ENCODE peak calls at places on chromosomes 5 and 9, in four cellular contexts. T is tibial nerve, Q is PC-3, V is breast epithelium. C is an unnamed sample. For H3K36me3, the result is how much of the 10 kb centered on the place peaks cover.

GRCh38 chr5:44046581-44047327 is 342.5 kb downstream of the FGF10 start:
- DNase-seq in T (no peak), Q (no peak), V (no peak), C (no peak)

GRCh38 chr5:83000448-83000847 is 76.7 kb downstream of the TMEM167A start:
- DNase-seq in T (no peak), Q (no peak), V (no peak), C (no peak)

GRCh38 chr5:138654281-138654867 is 79.2 kb upstream of the HSPA9 start:
- DNase-seq in T (no peak), Q (peak), V (no peak), C (peak)

GRCh38 chr5:134223406-134224251 is 2.2 kb downstream of the PPP2CA start:
- DNase-seq in T (no peak), Q (peak), V (no peak), C (no peak)

GRCh38 chr9:19934301-19934868 is 145.5 kb upstream of the SLC24A2 start:
- DNase-seq in T (peak), Q (no peak), V (no peak), C (no peak)

GRCh38 chr9:6708732-6709131 is 49.0 kb upstream of the KDM4C start:
- DNase-seq in T (no peak), Q (no peak), V (no peak), C (no peak)

GRCh38 chr9:124843635-124844034 is 9.6 kb upstream of the WDR38 start:
- DNase-seq in T (no peak), Q (no peak), V (no peak), C (no peak)

GRCh38 chr5:149656576-149657182 is 73.4 kb upstream of the PPARGC1B start:
- DNase-seq in T (no peak), Q (peak), V (no peak), C (no peak)

GRCh38 chr9:124658165-124659017 is 112.7 kb downstream of the NR6A1 start:
- DNase-seq in T (peak), Q (peak), V (peak), C (peak)

DNA sequence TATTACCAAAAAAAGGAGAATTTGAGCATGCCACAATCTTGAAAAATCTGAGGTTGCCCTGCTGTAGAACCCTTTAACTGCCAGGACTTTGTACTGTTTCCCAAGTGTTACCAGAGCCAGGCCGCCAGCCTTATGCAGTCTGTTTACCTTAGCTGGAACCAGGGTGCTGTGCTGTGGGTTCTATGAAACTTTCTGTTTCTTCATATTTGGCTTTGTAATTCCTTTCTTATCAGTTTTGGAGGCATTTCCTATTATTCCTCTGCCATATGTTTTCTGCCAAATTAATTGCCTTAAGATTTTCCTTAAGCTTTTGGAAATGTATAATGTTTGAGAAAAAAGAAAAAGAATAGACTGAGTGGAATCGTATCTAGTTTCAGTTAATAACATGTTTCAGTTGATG is 2.1 kb downstream of the S1PR3 start:
- DNase-seq in T (no peak), Q (no peak), V (no peak), C (no peak)
- H3K36me3 ChIP-seq in T (under half), Q (under half), V (under half), C (under half)

GRCh38 chr9:123637940-123638634 is 282.1 kb downstream of the CRB2 start:
- DNase-seq in T (no peak), Q (no peak), V (no peak), C (peak)
- H3K4me3 ChIP-seq in T (no peak), Q (no peak), V (peak), C (peak)

GRCh38 chr9:92234503-92234902 is 59.0 kb downstream of the IARS1 start:
- DNase-seq in T (no peak), Q (no peak), V (no peak), C (no peak)
- H3K36me3 ChIP-seq in T (under half), Q (under half), V (under half), C (under half)

DNA sequence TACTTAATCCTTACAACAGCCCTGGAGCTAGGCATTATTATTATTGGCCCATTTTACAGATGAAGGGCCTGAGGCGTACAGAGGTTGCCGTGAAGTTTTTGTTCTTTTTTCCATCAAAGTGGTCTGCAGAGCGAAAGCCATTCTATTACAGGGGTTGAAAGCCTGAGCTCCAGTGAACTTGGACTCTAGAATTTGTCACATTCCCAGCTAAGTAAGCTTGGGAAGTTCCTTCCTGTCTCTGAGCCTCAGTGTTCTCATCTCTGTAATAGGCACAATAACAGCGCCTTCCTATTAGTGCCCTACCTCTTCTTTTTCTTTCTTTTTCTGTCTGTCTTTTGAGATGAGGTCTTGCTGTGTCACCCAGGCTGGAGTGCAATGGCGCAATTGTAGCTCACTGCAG is 44.2 kb upstream of the NKX2-5 start:
- DNase-seq in T (no peak), Q (no peak), V (no peak), C (no peak)
- H3K4me3 ChIP-seq in T (no peak), Q (no peak), V (no peak), C (no peak)

C was measured in naive thymus-derived CD4-positive, alpha-beta T cell.